ENCODE peak calls at places on chromosomes 7 and 10, in eight cellular contexts. D is HCT116, C is SK-N-SH, W is HepG2, U is K562, O is Panc1, A is GM12878, L is HL-60. X is an unnamed sample.
A peak's percentile ranks its signal among the peaks of the same experiment; 100 is the strongest.

GRCh38 chr7:55299273-55299967 is 65.7 kb upstream of the LANCL2 start:
- DNase-seq in D (no peak), C (no peak), W (no peak), U (no peak), O (no peak), A (no peak), L (no peak), X (peak; percentile 77)

GRCh38 chr7:100126931-100127865 is at the start of gene MBLAC1:
- DNase-seq in D (peak; percentile 87), C (peak; percentile 99), W (peak; percentile 79), U (peak; percentile 91), O (peak; percentile 75), A (peak; percentile 68), L (peak; percentile 90), X (peak; percentile 97)

GRCh38 chr7:83301416-83301815 is 138.7 kb upstream of the PCLO start:
- DNase-seq in D (no peak), C (no peak), W (no peak), U (no peak), O (no peak), A (no peak), L (no peak), X (no peak)

GRCh38 chr10:132788180-132788830 is 2.4 kb upstream of the NKX6-2 start:
- DNase-seq in D (no peak), C (peak; percentile 76), W (no peak), U (no peak), O (no peak), A (no peak), L (no peak), X (peak; percentile 65)

GRCh38 chr7:46909601-46910051 is 672.3 kb downstream of the TNS3 start:
- DNase-seq in D (no peak), C (no peak), W (no peak), U (no peak), O (no peak), A (no peak), L (no peak), X (no peak)

GRCh38 chr10:15485684-15486316 is 114.7 kb upstream of the FAM171A1 start:
- DNase-seq in D (no peak), C (no peak), W (no peak), U (no peak), O (no peak), A (no peak), L (no peak), X (no peak)

GRCh38 chr7:157830331-157830730 is 493.5 kb downstream of the DNAJB6 start:
- DNase-seq in D (no peak), C (no peak), W (no peak), U (no peak), O (no peak), A (no peak), L (no peak), X (no peak)

GRCh38 chr10:624605-625334 is 64.7 kb downstream of the DIP2C start:
- DNase-seq in D (no peak), C (peak; percentile 59), W (peak; percentile 69), U (no peak), O (peak; percentile 42), A (no peak), L (no peak), X (peak; percentile 77)

GRCh38 chr7:24756545-24756988 is 697 bp downstream of the GSDME start:
- DNase-seq in D (no peak), C (no peak), W (no peak), U (no peak), O (no peak), A (no peak), L (no peak), X (no peak)

GRCh38 chr10:26519803-26520202 is 81.7 kb downstream of the APBB1IP start:
- DNase-seq in D (no peak), C (no peak), W (no peak), U (no peak), O (no peak), A (no peak), L (no peak), X (no peak)

GRCh38 chr7:140672382-140673062 is at the start of gene ADCK2:
- DNase-seq in D (no peak), C (peak; percentile 99), W (no peak), U (peak; percentile 99), O (no peak), A (no peak), L (no peak), X (peak; percentile 84)

GRCh38 chr7:68691261-68692216 is 906.7 kb upstream of the AUTS2 start:
- DNase-seq in D (no peak), C (no peak), W (no peak), U (no peak), O (no peak), A (no peak), L (no peak), X (no peak)

GRCh38 chr10:89421018-89421476 is 6.7 kb downstream of the IFIT5 start:
- DNase-seq in D (no peak), C (no peak), W (no peak), U (no peak), O (no peak), A (no peak), L (no peak), X (no peak)

DNA sequence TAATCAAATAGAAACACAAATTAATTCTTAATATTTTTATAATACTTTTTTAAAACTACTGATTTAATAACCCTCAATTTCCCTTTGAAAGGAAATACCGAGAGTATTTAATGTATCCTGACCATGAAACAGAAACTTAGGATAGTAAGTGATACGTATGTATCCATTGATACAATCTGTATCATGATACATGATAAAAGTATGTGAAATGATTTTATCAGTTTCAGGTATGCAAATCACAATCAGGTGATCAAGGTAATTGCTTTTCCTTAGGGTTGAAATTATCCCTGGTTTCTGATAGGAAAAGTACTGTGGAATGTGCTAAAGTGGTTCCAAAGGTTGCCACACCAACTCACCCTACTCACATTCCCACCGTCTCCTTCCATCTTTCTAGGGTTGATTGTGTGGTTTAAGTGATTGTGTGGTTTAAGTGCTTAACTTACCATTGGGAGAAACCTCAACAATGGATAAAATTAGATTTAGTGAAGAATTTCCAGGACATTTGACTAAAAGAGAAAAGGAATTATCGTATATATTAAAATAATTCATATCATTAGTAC is 138.3 kb downstream of the LRRN3 start:
- DNase-seq in D (no peak), C (no peak), W (no peak), U (no peak), O (no peak), A (no peak), L (no peak), X (peak; percentile 24)
- TF ChIP-seq REST in D (no peak), C (no peak), W (no peak), U (no peak), O (no peak), A (no peak), L (no peak), X (no peak)

DNA sequence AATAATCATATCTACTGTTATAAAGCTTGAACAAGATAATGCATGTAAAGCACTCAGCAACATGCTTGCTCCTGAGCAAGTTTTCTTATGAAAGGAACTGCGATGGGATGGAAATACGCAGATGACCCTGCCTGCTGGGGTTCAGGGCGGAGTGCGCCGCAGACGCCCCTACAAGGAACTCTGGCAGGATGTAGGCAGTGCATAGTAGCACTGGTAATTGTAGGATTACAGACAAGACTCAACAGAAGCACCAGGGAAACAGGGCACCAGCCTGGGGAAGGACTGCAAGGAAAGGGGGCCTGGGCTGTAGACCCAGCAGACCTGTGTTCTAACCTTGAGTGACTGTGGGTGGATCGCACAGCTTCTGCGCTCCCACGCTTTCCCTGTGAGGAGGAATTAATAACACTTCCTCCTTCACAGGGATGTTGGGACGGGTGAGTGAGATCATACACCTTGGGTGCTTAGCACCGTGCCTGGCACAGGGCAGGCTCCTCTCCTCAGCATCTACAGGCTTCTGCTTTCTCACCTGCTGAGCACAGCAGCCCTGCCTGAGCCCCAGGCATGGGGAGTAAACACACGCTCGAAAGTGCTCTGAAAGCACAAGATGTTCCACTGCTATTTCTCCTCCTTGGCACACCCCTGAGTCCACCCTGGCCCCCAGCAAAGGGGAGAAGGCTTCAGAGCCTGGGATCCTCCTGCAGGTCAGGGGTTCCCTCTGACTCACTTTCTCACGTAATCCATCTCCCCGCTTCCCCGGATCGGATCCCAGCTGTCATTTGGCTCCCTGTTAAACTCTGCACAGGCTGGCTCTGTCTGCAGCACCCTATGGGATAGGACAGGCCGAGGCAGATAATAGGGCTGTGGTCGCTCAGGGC is 19.2 kb downstream of the ITPRIP start:
- DNase-seq in D (no peak), C (no peak), W (no peak), U (no peak), O (no peak), A (no peak), L (no peak), X (no peak)
- TF ChIP-seq POLR2AphosphoS5 in D (no peak), C (no peak), W (no peak), U (no peak), O (no peak), A (no peak), L (no peak), X (no peak)

DNA sequence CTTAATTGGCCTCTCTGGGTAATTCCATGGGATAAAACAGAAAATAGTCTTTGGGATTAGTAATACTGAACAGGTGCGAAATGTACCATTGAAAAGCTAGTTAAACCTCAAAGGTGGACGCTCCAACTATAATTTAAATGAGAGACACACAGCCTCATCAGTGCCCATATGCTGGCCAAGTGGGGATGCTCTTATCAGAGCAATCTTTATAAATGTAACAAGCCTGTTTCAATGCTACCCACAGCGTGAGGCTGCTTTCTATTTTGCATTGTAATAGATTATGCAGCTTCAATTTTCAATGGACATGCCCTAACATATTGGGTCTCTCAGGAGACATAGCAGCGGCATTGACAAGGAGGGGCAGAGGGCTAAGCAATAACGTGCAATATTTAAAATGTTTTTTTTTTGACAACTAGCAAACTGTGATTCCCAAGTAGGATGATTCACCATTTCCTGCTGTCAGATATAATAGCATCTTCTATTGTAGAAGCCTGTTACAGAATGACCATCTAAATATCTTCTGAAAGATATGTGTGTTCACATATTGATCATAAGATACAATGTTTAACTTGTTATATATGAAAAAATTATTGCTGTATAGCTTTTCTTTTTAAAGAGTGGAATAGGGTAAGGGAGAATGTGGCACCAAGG is 91.3 kb upstream of the BET1 start:
- DNase-seq in D (no peak), C (no peak), W (no peak), U (no peak), O (no peak), A (no peak), L (no peak), X (no peak)
- TF ChIP-seq REST in D (no peak), C (no peak), W (no peak), U (no peak), O (no peak), A (no peak), L (no peak), X (no peak)

GRCh38 chr7:20786421-20786778 is 286 bp downstream of the SP8 start:
- DNase-seq in D (no peak), C (peak; percentile 49), W (no peak), U (no peak), O (no peak), A (no peak), L (no peak), X (no peak)

GRCh38 chr7:20785211-20786048 is 1.3 kb downstream of the SP8 start:
- DNase-seq in D (no peak), C (peak; percentile 66), W (no peak), U (no peak), O (no peak), A (no peak), L (no peak), X (peak; percentile 78)

GRCh38 chr7:20787658-20788057 is 972 bp upstream of the SP8 start:
- DNase-seq in D (no peak), C (no peak), W (no peak), U (no peak), O (no peak), A (no peak), L (no peak), X (peak; percentile 67)

GRCh38 chr7:20786049-20786412 is 655 bp downstream of the SP8 start:
- DNase-seq in D (no peak), C (peak; percentile 38), W (no peak), U (no peak), O (no peak), A (no peak), L (no peak), X (no peak)

GRCh38 chr7:20786779-20787651 is at the start of gene SP8:
- DNase-seq in D (no peak), C (peak; percentile 91), W (peak; percentile 31), U (peak; percentile 89), O (no peak), A (no peak), L (no peak), X (peak; percentile 90)
- TF ChIP-seq POLR2AphosphoS5 in D (no peak), C (no peak), W (no peak), U (no peak), O (no peak), A (no peak), L (no peak), X (peak; percentile 34)

X was measured in GM23338.